ENCODE peak calls at places on chromosomes 7 and 10, in four cellular contexts. L is GM12864, J is left ventricle myocardium inferior, Q is endothelial cell. K is an unnamed sample.

GRCh38 chr10:101018118-101018599 is 12.8 kb downstream of the PDZD7 start:
- DNase-seq in L (no peak), J (no peak), Q (peak; percentile 25), K (no peak)

GRCh38 chr10:94546616-94547175 is 1.1 kb downstream of the HELLS start:
- DNase-seq in L (no peak), J (no peak), Q (no peak), K (no peak)

GRCh38 chr7:98921608-98922372 is 43.5 kb downstream of the TRRAP start:
- DNase-seq in L (no peak), J (no peak), Q (no peak), K (no peak)

GRCh38 chr10:21490028-21490427 is 35.5 kb downstream of the SKIDA1 start:
- DNase-seq in L (no peak), J (no peak), Q (no peak), K (no peak)

GRCh38 chr7:79452032-79452494 is 1.4 kb downstream of the MAGI2 start:
- DNase-seq in L (no peak), J (peak; percentile 83), Q (peak; percentile 65), K (no peak)

GRCh38 chr10:68938117-68938516 is 17.9 kb upstream of the DDX21 start:
- DNase-seq in L (no peak), J (no peak), Q (no peak), K (no peak)

GRCh38 chr7:20199015-20199737 is 18.0 kb downstream of the MACC1 start:
- DNase-seq in L (peak; percentile 80), J (peak; percentile 28), Q (no peak), K (peak; percentile 68)

GRCh38 chr7:135232720-135233119 is 918 bp upstream of the STRA8 start:
- DNase-seq in L (no peak), J (no peak), Q (no peak), K (no peak)

GRCh38 chr7:69738396-69738889 is 140.2 kb downstream of the AUTS2 start:
- DNase-seq in L (peak; percentile 58), J (no peak), Q (no peak), K (peak; percentile 65)

GRCh38 chr7:423312-424260 is 96.1 kb downstream of the PDGFA start:
- DNase-seq in L (no peak), J (no peak), Q (no peak), K (no peak)

GRCh38 chr10:49387029-49387428 is 8.9 kb downstream of the DRGX start:
- DNase-seq in L (no peak), J (no peak), Q (no peak), K (no peak)

GRCh38 chr7:140453273-140453672 is 26.0 kb downstream of the MKRN1 start:
- DNase-seq in L (no peak), J (no peak), Q (no peak), K (no peak)

GRCh38 chr7:132879579-132879978 is 202.3 kb downstream of the CHCHD3 start:
- DNase-seq in L (no peak), J (no peak), Q (no peak), K (no peak)

GRCh38 chr7:50284296-50284695 is 20.2 kb upstream of the IKZF1 start:
- DNase-seq in L (no peak), J (no peak), Q (no peak), K (no peak)

GRCh38 chr7:32204361-32205018 is 134.3 kb upstream of the PDE1C start:
- DNase-seq in L (no peak), J (peak; percentile 69), Q (peak; percentile 69), K (no peak)

GRCh38 chr10:63633677-63634487 is 112.7 kb downstream of the REEP3 start:
- DNase-seq in L (no peak), J (no peak), Q (no peak), K (no peak)
- TF ChIP-seq CTCF in L (no peak), J (peak; percentile 64), Q (no peak), K (peak; percentile 24)

GRCh38 chr7:13988765-13989137 is 715 bp downstream of the ETV1 start:
- DNase-seq in L (no peak), J (no peak), Q (peak; percentile 28), K (no peak)

GRCh38 chr7:13989944-13990295 is 454 bp upstream of the ETV1 start:
- DNase-seq in L (no peak), J (no peak), Q (no peak), K (no peak)

GRCh38 chr7:13988011-13988410 is 1.5 kb downstream of the ETV1 start:
- DNase-seq in L (no peak), J (no peak), Q (no peak), K (no peak)

GRCh38 chr7:13990319-13990983 is 985 bp upstream of the ETV1 start:
- DNase-seq in L (no peak), J (peak; percentile 34), Q (peak; percentile 61), K (peak; percentile 20)

DNA sequence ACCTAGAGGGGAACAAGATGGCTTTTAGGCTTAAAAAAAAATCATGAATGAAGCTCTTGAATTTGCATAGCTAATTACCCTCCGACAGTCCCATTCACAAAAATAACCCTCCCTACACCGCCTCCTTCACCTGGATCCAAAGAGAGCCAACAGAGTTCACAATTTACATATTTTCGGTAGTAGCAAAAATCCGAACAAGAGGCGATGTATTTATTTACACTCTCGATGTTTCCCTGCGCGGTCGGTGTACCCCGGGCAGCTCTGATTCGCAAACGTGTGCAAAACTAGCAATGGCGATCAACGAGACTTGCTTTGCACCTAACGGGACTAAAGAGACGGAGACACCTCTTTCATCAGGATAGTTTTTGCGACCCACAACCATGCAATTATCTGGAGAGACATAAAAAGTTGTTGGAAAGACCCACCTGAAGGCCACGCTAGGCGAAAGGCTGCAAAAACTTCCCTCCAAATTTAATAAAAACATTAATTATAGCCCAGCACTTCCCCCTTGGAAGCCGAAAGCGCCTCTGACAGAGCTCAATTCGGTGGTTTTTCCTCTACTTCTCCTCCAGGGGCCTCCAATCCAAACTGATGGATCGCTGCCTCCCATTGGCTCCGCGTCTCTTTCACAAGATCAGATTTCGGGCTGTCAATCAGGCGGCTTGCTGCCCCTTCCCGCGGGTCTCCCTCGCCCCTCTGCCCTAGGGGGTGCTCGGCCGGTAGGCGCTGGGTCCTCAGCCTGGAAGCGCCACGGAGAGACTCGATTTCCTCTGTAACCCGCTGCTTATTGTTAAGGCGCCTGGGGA is at the start of gene ETV1:
- DNase-seq in L (no peak), J (peak; percentile 63), Q (peak; percentile 83), K (no peak)
- TF ChIP-seq CTCF in L (no peak), J (peak; percentile 48), Q (no peak), K (no peak)

DNA sequence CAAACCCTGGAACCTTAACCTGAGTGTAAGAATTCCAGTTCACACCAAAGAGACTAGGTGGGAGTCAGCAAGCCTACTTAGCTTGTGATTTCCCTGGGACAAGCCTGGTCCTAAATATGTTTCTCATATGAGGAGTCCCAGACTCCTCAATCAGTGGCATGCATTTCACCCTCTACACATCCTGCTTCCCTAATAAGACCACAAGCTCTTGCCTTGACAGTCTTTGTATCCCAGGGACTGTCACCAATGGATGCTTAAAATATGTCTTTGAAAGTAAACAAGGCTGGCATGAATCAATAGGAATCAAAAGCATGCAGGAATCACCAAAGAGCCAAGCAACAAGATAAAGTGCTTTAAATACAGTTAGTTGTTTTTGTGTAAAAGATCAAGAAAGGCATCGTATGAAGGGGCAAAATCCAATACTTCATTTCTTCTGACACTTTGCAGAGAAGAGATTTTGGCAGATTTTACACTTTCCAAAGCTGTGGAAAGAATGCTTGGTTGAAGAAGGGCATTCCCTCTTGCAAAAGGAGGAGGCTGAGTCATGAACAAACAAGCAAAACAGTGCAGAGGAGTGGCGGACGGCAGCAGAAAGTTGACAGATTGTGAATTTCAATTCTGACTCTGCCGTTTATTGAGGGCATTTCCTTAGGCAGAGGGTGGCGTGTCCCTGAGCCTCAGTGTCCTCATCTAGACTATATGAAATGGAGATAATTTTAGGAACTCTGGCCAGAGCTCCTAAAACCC is 8.5 kb upstream of the NFE2L3 start:
- DNase-seq in L (no peak), J (no peak), Q (no peak), K (no peak)
- TF ChIP-seq CTCF in L (no peak), J (no peak), Q (no peak), K (no peak)

GRCh38 chr10:97018251-97019212 is 167.2 kb downstream of the SLIT1 start:
- DNase-seq in L (no peak), J (no peak), Q (no peak), K (no peak)

GRCh38 chr10:97015199-97015693 is 170.5 kb downstream of the SLIT1 start:
- DNase-seq in L (no peak), J (no peak), Q (no peak), K (no peak)

GRCh38 chr10:97016728-97017473 is 168.9 kb downstream of the SLIT1 start:
- DNase-seq in L (no peak), J (no peak), Q (no peak), K (peak; percentile 56)

GRCh38 chr10:97019213-97019844 is 166.4 kb downstream of the SLIT1 start:
- DNase-seq in L (no peak), J (no peak), Q (no peak), K (no peak)

GRCh38 chr10:97017474-97017903 is 168.3 kb downstream of the SLIT1 start:
- DNase-seq in L (no peak), J (no peak), Q (no peak), K (no peak)
- TF ChIP-seq CTCF in L (no peak), J (no peak), Q (no peak), K (no peak)

DNA sequence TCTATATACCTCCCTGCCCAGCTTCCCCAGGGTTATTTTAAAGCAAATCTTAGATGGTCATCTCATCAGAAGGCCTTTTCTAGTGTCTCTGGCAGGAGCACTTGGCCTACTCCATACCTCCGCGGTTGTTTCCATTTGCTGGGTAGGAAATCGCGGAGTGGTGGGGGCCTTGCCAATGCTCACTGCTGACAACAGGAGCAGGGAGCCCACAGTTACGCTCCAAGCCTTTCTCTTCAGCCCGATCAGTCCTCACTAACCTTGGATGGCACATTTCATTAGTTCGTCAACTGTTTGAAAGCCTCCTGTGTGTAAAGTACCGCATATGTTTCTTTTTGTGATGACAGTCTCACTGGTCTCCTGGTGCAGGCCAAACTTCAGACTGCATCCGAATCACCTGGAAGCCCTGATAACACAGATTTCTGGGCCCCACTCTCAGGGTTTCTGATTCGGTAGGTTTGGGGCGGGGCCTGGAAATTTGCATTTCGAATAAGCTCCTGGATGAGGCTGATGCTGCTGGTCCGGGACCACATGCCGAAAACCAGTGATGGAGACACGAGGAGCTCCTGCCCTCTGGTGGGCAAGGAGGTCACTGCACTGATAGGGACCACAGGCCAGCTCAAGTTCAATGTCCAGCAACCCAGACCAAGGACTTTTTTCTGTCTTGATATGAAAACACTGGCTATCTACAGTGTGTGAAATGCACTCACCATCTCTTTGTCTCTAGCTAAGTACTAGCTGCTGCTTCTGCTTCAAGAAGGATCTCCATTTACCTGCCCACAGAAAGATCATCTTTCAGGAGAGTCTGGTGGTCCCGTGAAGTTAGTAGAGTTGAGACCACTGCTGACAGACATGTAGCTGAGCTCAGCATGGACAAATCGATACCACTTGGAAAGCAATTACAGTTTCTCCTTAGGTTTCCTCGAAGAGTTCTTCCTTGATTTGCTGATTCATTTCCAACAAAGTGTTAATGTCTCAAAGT is 14.0 kb downstream of the LRGUK start:
- DNase-seq in L (peak; percentile 10), J (peak; percentile 66), Q (peak; percentile 71), K (peak; percentile 13)
- TF ChIP-seq CTCF in L (peak; percentile 94), J (peak; percentile 94), Q (peak; percentile 92), K (peak; percentile 90)